ENCODE peak calls at places on chromosome 21, in seven cellular contexts. J is CD4-positive, CD25-positive, alpha-beta regulatory T cell; F is dorsolateral prefrontal cortex; D is CD8-positive, alpha-beta memory T cell; M is hepatocyte; P is A549; T is cardiac muscle cell. E is an unnamed sample.

GRCh38 chr21:45981154-45981606 is 390 bp upstream of the COL6A1 start:
- DNase-seq in F (peak), J (peak), M (peak), D (peak), T (peak), P (peak), E (peak)

GRCh38 chr21:41750532-41751151 is 16.2 kb downstream of the RIPK4 start:
- DNase-seq in M (no peak), D (no peak), T (no peak), P (no peak), F (no peak), J (no peak), E (no peak)

GRCh38 chr21:45073301-45074047 is 906 bp upstream of the ADARB1 start:
- DNase-seq in D (no peak), T (peak), J (no peak), P (no peak), F (no peak), M (peak), E (no peak)

GRCh38 chr21:40923361-40923760 is 76.4 kb upstream of the DSCAM start:
- DNase-seq in D (no peak), F (no peak), T (no peak), J (no peak), M (no peak), P (no peak), E (no peak)

GRCh38 chr21:15740383-15740782 is 10.6 kb downstream of the USP25 start:
- DNase-seq in F (no peak), T (no peak), M (no peak), D (no peak), P (no peak), J (no peak), E (no peak)

GRCh38 chr21:18840239-18840638 is 436.7 kb upstream of the TMPRSS15 start:
- DNase-seq in D (no peak), T (no peak), P (no peak), J (no peak), F (no peak), M (peak), E (no peak)

GRCh38 chr21:19122371-19122770 is 718.8 kb upstream of the TMPRSS15 start:
- DNase-seq in T (no peak), M (no peak), D (no peak), F (no peak), J (no peak), P (no peak), E (no peak)

GRCh38 chr21:37907076-37907475 is 9.2 kb downstream of the KCNJ6 start:
- DNase-seq in D (no peak), M (no peak), P (no peak), F (no peak), J (no peak), T (no peak), E (no peak)

GRCh38 chr21:31236528-31236927 is 107.5 kb downstream of the TIAM1 start:
- DNase-seq in M (no peak), F (no peak), T (no peak), J (peak), D (no peak), P (no peak), E (no peak)

GRCh38 chr21:29192999-29193563 is 62.6 kb downstream of the MAP3K7CL start:
- DNase-seq in J (no peak), D (no peak), F (no peak), T (no peak), M (no peak), P (no peak), E (no peak)

GRCh38 chr21:29194342-29194741 is 63.9 kb downstream of the MAP3K7CL start:
- DNase-seq in F (no peak), J (no peak), D (no peak), P (no peak), M (no peak), T (no peak), E (no peak)

GRCh38 chr21:29196021-29196663 is 65.7 kb downstream of the MAP3K7CL start:
- DNase-seq in P (peak), D (peak), T (no peak), M (peak), F (no peak), J (peak), E (peak)

GRCh38 chr21:29194847-29195246 is 64.4 kb downstream of the MAP3K7CL start:
- DNase-seq in F (no peak), M (no peak), P (no peak), T (no peak), D (no peak), J (no peak), E (no peak)

GRCh38 chr21:29193907-29194306 is 63.5 kb downstream of the MAP3K7CL start:
- DNase-seq in D (no peak), T (no peak), P (no peak), J (no peak), F (no peak), M (no peak), E (no peak)
- H3K27ac ChIP-seq in D (no peak), T (no peak), P (peak), J (no peak), F (no peak), M (peak), E (no peak)

DNA sequence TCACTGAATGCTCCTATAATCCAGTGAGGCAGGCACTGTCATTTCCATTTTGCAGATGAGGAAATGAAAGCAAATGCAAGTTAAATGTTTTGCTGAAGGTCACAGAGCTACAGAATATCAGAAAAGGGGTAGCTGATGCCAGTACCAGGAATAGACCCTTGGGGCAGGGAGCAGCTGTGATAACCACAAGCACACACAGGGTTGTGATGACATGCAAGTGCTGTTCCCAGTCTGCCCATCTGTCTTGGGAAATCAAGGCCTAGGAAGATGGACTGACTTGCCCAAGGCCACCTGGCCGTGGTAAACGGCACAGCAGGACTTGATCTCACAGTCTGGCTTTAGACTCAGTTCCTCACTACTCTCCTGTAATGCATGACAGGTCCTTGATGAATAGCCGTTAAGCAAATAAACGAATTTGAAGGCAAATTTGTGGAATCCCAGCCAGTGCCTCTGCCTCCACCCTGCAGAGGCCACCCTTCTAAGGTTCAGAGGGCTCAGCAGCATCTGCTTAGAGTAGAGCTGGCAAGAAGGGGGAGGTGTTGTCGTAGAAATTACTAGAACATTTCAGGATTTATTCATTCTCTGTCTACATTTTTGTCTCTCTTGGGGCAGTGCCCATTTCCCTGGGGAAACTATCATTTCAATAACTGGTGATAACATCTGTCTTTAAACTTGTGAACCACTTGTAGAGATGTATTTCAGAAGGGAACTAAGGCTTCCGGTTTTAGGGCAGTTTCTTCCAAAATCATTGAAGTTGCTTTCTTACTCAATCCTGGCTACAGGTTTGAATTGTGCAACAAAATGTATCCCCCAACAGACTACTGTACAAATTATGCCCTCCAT is 53.2 kb upstream of the MRPS6 start:
- DNase-seq in F (no peak), P (no peak), D (no peak), M (no peak), J (no peak), T (no peak), E (no peak)
- H3K27ac ChIP-seq in F (no peak), P (no peak), D (no peak), M (no peak), J (no peak), T (no peak), E (no peak)

DNA sequence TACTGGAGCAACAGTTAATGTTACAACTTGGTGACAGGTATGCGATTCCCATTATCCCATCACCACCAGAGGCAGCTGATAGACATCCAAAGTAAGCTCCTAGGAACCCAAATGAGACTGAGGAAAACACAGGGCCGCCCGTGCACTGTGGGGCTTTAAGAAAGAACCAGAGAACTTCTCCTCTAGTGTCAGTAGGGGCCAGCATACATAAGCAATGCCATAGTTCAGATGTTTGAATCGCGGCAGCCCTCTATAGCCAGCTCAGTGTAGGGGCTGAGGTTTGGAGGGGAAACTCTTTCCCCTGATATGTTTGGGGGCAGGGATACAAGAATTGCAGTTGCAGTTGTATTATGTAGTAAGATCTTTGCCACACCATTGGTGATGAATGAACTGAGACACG is 593.3 kb upstream of the NCAM2 start:
- DNase-seq in F (no peak), J (no peak), D (no peak), T (peak), M (no peak), P (no peak), E (no peak)
- H3K27ac ChIP-seq in F (no peak), J (no peak), D (no peak), T (no peak), M (no peak), P (no peak), E (no peak)

DNA sequence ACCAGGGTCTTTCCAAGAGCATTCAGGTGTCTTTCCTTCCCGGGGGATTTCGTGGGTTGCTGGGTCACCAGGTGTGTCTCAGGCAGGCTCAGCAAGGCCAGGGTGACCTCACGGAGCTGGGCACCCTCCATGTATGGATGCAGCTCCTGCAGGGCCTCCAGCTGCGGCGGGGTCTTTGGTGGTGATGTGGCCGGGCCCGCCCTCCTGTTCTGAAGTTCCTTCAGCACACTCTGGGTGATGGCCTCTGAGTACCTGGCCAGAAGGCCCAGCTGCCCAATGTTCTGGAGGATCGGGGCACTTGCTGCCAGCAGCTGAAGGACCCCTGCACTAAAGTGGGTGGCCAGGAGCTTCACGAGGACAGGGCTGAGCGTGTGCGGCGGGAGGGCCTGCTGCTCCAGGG is 45.5 kb downstream of the URB1 start:
- DNase-seq in P (no peak), T (no peak), F (no peak), M (no peak), J (no peak), D (no peak), E (no peak)
- H3K27ac ChIP-seq in P (no peak), T (no peak), F (no peak), M (no peak), J (no peak), D (no peak), E (no peak)

E was measured in naive thymus-derived CD4-positive, alpha-beta T cell.